ENCODE peak calls at places on chromosome 6, in five cellular contexts. C is transverse colon; G is CD8-positive, alpha-beta T cell; W is OCI-LY7; E is cardiac muscle cell. H is an unnamed sample.

GRCh38 chr6:37897321-37897720 is 77.8 kb downstream of the ZFAND3 start:
- DNase-seq in C (no peak), G (no peak), W (no peak), E (no peak), H (no peak)

GRCh38 chr6:144216668-144217218 is 66.4 kb downstream of the STX11 start:
- DNase-seq in C (no peak), G (no peak), W (peak; percentile 79), E (no peak), H (no peak)

GRCh38 chr6:43984442-43985321 is 142.6 kb downstream of the MRPL14 start:
- DNase-seq in C (no peak), G (no peak), W (no peak), E (peak; percentile 26), H (no peak)

GRCh38 chr6:33610779-33611421 is 10.2 kb upstream of the ITPR3 start:
- DNase-seq in C (peak; percentile 80), G (no peak), W (no peak), E (peak; percentile 60), H (no peak)

GRCh38 chr6:81669445-81669844 is 83.0 kb downstream of the TENT5A start:
- DNase-seq in C (no peak), G (no peak), W (no peak), E (no peak), H (no peak)

GRCh38 chr6:125258651-125259353 is 43.0 kb downstream of the HDDC2 start:
- DNase-seq in C (no peak), G (no peak), W (no peak), E (no peak), H (no peak)

GRCh38 chr6:119182404-119182803 is 103.9 kb upstream of the FAM184A start:
- DNase-seq in C (no peak), G (no peak), W (no peak), E (no peak), H (no peak)

GRCh38 chr6:21508753-21509152 is 84.8 kb upstream of the SOX4 start:
- DNase-seq in C (no peak), G (no peak), W (no peak), E (no peak), H (no peak)

GRCh38 chr6:25311251-25311910 is 32.2 kb downstream of the CARMIL1 start:
- DNase-seq in C (no peak), G (no peak), W (no peak), E (peak; percentile 49), H (no peak)

GRCh38 chr6:20936949-20937348 is 402.7 kb downstream of the CDKAL1 start:
- DNase-seq in C (no peak), G (no peak), W (no peak), E (no peak), H (no peak)

GRCh38 chr6:132401120-132401940 is at the start of gene MOXD1:
- DNase-seq in C (peak; percentile 55), G (no peak), W (no peak), E (peak; percentile 68), H (peak; percentile 61)

GRCh38 chr6:158131926-158132325 is 36.1 kb downstream of the SERAC1 start:
- DNase-seq in C (no peak), G (no peak), W (peak; percentile 41), E (peak; percentile 47), H (no peak)

GRCh38 chr6:44059359-44060342 is 67.6 kb downstream of the MRPL14 start:
- DNase-seq in C (no peak), G (no peak), W (no peak), E (peak; percentile 92), H (no peak)

GRCh38 chr6:111706841-111707391 is 101.2 kb upstream of the TRAF3IP2 start:
- DNase-seq in C (no peak), G (no peak), W (no peak), E (no peak), H (no peak)

GRCh38 chr6:69732045-69732444 is 64.8 kb downstream of the LMBRD1 start:
- DNase-seq in C (no peak), G (no peak), W (no peak), E (no peak), H (no peak)

GRCh38 chr6:16420715-16421461 is 182.5 kb downstream of the GMPR start:
- DNase-seq in C (peak; percentile 32), G (peak; percentile 33), W (peak; percentile 30), E (peak; percentile 66), H (peak; percentile 27)

GRCh38 chr6:11783524-11784064 is 5.0 kb upstream of the ADTRP start:
- DNase-seq in C (no peak), G (no peak), W (no peak), E (no peak), H (no peak)

GRCh38 chr6:81237226-81237625 is 515.3 kb downstream of the TENT5A start:
- DNase-seq in C (no peak), G (no peak), W (no peak), E (no peak), H (no peak)

GRCh38 chr6:51626391-51626790 is 461.0 kb downstream of the PKHD1 start:
- DNase-seq in C (no peak), G (no peak), W (no peak), E (no peak), H (no peak)

GRCh38 chr6:118551673-118552063 is 3.6 kb downstream of the PLN start:
- DNase-seq in C (no peak), G (no peak), W (no peak), E (peak; percentile 80), H (no peak)

GRCh38 chr6:116400376-116400775 is 29.6 kb downstream of the DSE start:
- DNase-seq in C (no peak), G (no peak), W (no peak), E (peak; percentile 62), H (no peak)

GRCh38 chr6:138499303-138499991 is at the start of gene NHSL1:
- DNase-seq in C (peak; percentile 59), G (no peak), W (peak; percentile 89), E (no peak), H (no peak)

GRCh38 chr6:28658475-28659249 is 133.0 kb downstream of the GPX5 start:
- DNase-seq in C (no peak), G (no peak), W (peak; percentile 23), E (peak; percentile 15), H (no peak)

DNA sequence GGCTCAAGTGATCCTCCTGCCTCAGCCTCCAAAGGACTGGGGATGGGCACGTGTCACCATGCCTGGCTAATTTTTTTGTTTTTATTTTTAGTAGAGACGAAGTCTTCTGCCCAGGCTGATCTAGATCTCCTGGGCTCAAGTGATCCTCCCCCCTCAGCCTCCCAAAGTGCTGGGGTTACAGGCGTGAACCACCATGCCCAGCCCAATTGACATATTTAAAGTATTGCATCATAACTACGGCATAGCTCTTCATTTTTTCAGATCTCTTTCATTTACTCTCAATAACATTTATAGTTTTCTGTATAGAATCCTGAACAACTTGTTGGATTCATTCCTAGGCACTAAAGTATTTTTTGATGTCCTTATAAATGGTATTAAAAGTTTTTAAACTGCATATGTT is 13.0 kb downstream of the SERPINB1 start:
- DNase-seq in C (no peak), G (no peak), W (no peak), E (no peak), H (no peak)
- TF ChIP-seq CTCF in C (no peak), G (no peak), W (no peak), E (no peak), H (no peak)

GRCh38 chr6:135939216-135939610 is 87.7 kb downstream of the PDE7B start:
- DNase-seq in C (no peak), G (no peak), W (no peak), E (no peak), H (no peak)

GRCh38 chr6:135940783-135941182 is 89.3 kb downstream of the PDE7B start:
- DNase-seq in C (no peak), G (no peak), W (no peak), E (no peak), H (no peak)

GRCh38 chr6:135936606-135937005 is 85.1 kb downstream of the PDE7B start:
- DNase-seq in C (no peak), G (no peak), W (no peak), E (peak; percentile 91), H (no peak)

GRCh38 chr6:135937126-135937525 is 85.6 kb downstream of the PDE7B start:
- DNase-seq in C (no peak), G (no peak), W (no peak), E (no peak), H (no peak)

GRCh38 chr6:135938588-135939215 is 87.2 kb downstream of the PDE7B start:
- DNase-seq in C (no peak), G (no peak), W (peak; percentile 1), E (peak; percentile 72), H (no peak)
- TF ChIP-seq CTCF in C (no peak), G (no peak), W (peak; percentile 65), E (peak; percentile 51), H (no peak)

GRCh38 chr6:89161326-89162046 is 15.6 kb downstream of the PM20D2 start:
- DNase-seq in C (no peak), G (no peak), W (no peak), E (peak; percentile 27), H (no peak)
- TF ChIP-seq CTCF in C (no peak), G (no peak), W (peak; percentile 39), E (no peak), H (no peak)

GRCh38 chr6:129767776-129768490 is 58.0 kb upstream of the ARHGAP18 start:
- DNase-seq in C (no peak), G (no peak), W (no peak), E (no peak), H (no peak)
- TF ChIP-seq CTCF in C (no peak), G (no peak), W (no peak), E (no peak), H (no peak)

GRCh38 chr6:18389479-18389878 is 2.3 kb downstream of the RNF144B start:
- DNase-seq in C (no peak), G (no peak), W (no peak), E (no peak), H (no peak)

GRCh38 chr6:18391018-18391417 is 3.9 kb downstream of the RNF144B start:
- DNase-seq in C (no peak), G (no peak), W (peak; percentile 34), E (no peak), H (no peak)

GRCh38 chr6:18390476-18390875 is 3.3 kb downstream of the RNF144B start:
- DNase-seq in C (no peak), G (no peak), W (peak; percentile 32), E (no peak), H (no peak)

GRCh38 chr6:18395177-18395850 is 8.2 kb downstream of the RNF144B start:
- DNase-seq in C (no peak), G (no peak), W (no peak), E (no peak), H (no peak)

DNA sequence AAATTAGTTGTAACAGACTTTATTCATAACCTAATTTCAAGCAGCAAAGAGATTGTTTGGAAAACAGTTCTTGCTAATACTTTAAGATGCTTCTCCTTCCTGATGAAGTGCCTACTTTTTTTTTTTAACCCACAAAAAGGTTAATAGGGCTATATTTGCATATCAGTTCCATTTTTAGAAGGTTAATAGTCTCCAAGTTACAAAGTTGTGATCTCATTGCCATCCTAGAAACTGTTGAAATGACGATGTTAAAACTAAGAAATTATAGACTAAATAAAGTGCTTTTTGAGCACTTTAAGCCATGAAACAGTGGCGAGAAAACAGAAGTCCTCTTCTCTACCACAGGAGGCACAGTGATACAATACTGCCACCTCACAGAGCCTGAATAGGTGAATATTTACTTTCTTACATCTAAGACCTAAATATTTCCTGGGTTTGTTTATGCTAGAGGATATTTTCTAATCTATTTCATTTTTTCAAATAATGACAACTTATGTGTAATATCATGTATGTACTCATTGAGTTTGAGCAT is 5.3 kb downstream of the RNF144B start:
- DNase-seq in C (no peak), G (no peak), W (peak; percentile 51), E (no peak), H (no peak)
- TF ChIP-seq CTCF in C (no peak), G (no peak), W (peak; percentile 75), E (no peak), H (no peak)